ENCODE peak calls at places on chromosomes 4 and X, in four cellular contexts. O is AG09319; V is kidney tubule cell; U is effector memory CD4-positive, alpha-beta T cell. D is an unnamed sample.

GRCh38 chrX:14032383-14032782 is 2.7 kb upstream of the GEMIN8 start:
- DNase-seq in O (no peak), V (peak; percentile 66), U (peak; percentile 9), D (peak; percentile 42)

GRCh38 chrX:32524385-32524784 is 687.0 kb downstream of the DMD start:
- DNase-seq in O (no peak), V (no peak), U (no peak), D (no peak)

GRCh38 chr4:157980158-157980557 is 192.7 kb downstream of the GASK1B start:
- DNase-seq in O (no peak), V (no peak), U (no peak), D (no peak)

GRCh38 chr4:54107951-54108740 is 8.2 kb downstream of the GSX2 start:
- DNase-seq in O (no peak), V (no peak), U (no peak), D (no peak)

GRCh38 chr4:165864228-165864627 is 8.8 kb upstream of the TLL1 start:
- DNase-seq in O (no peak), V (no peak), U (no peak), D (no peak)

GRCh38 chr4:70705146-70705855 is 16.5 kb upstream of the RUFY3 start:
- DNase-seq in O (no peak), V (peak; percentile 77), U (peak; percentile 70), D (no peak)

GRCh38 chr4:56821394-56822263 is at the start of gene SPINK2:
- DNase-seq in O (no peak), V (peak; percentile 43), U (peak; percentile 65), D (no peak)

GRCh38 chrX:118475903-118476302 is 19.7 kb upstream of the DOCK11 start:
- DNase-seq in O (no peak), V (no peak), U (no peak), D (no peak)

GRCh38 chr4:142248946-142249345 is 597.2 kb downstream of the INPP4B start:
- DNase-seq in O (peak; percentile 19), V (peak; percentile 61), U (no peak), D (no peak)

GRCh38 chrX:78555401-78555980 is 103.6 kb downstream of the RTL3 start:
- DNase-seq in O (no peak), V (peak; percentile 6), U (no peak), D (peak; percentile 90)

GRCh38 chrX:71210829-71211228 is 12.2 kb upstream of the GJB1 start:
- DNase-seq in O (peak; percentile 29), V (no peak), U (no peak), D (no peak)